ENCODE peak calls at places on chromosomes 7 and 10, in four cellular contexts. N is stomach; Z is naive thymus-derived CD8-positive, alpha-beta T cell; P is activated effector memory CD4-positive, alpha-beta T cell treated with anti-CD3 and anti-CD28 coated beads, Interleukin-2, amount 50 U/mL, for 16 hours. G is an unnamed sample.
A peak's percentile ranks its signal among the peaks of the same experiment; 100 is the strongest.

GRCh38 chr10:34866848-34867247 is 51.8 kb upstream of the PARD3 start:
- DNase-seq in N (no peak), Z (no peak), P (no peak), G (no peak)

GRCh38 chr10:5942471-5942870 is 34.9 kb downstream of the IL15RA start:
- DNase-seq in N (peak; percentile 39), Z (no peak), P (no peak), G (no peak)

GRCh38 chr7:22811746-22812280 is 10.8 kb downstream of the TOMM7 start:
- DNase-seq in N (no peak), Z (no peak), P (no peak), G (no peak)

GRCh38 chr10:98357208-98357836 is 57.7 kb downstream of the PYROXD2 start:
- DNase-seq in N (no peak), Z (no peak), P (no peak), G (no peak)

GRCh38 chr10:130707389-130707979 is 571.3 kb downstream of the GLRX3 start:
- DNase-seq in N (no peak), Z (no peak), P (no peak), G (no peak)

GRCh38 chr7:30237271-30237695 is 47.1 kb upstream of the ZNRF2 start:
- DNase-seq in N (no peak), Z (no peak), P (no peak), G (no peak)

GRCh38 chr10:74079914-74080590 is 70.6 kb downstream of the AP3M1 start:
- DNase-seq in N (no peak), Z (no peak), P (no peak), G (peak; percentile 17)

GRCh38 chr7:26440993-26441636 is 149.5 kb downstream of the SNX10 start:
- DNase-seq in N (no peak), Z (no peak), P (no peak), G (no peak)

GRCh38 chr10:17098012-17098411 is 31.6 kb downstream of the CUBN start:
- DNase-seq in N (no peak), Z (no peak), P (no peak), G (no peak)

GRCh38 chr7:79923953-79924352 is 210.7 kb upstream of the GNAI1 start:
- DNase-seq in N (no peak), Z (no peak), P (no peak), G (no peak)

GRCh38 chr7:137670521-137671064 is 176.2 kb downstream of the DGKI start:
- DNase-seq in N (no peak), Z (no peak), P (no peak), G (peak; percentile 68)

GRCh38 chr10:5344746-5345145 is 20.0 kb upstream of the UCN3 start:
- DNase-seq in N (no peak), Z (no peak), P (no peak), G (no peak)

GRCh38 chr7:108261560-108262255 is 131.5 kb upstream of the LAMB4 start:
- DNase-seq in N (no peak), Z (no peak), P (no peak), G (no peak)

GRCh38 chr7:34756025-34756437 is 98.0 kb downstream of the NPSR1 start:
- DNase-seq in N (no peak), Z (no peak), P (no peak), G (no peak)

GRCh38 chr7:146654048-146654447 is 537.4 kb downstream of the CNTNAP2 start:
- DNase-seq in N (no peak), Z (no peak), P (no peak), G (no peak)

GRCh38 chr7:76342222-76342621 is 16.6 kb downstream of the YWHAG start:
- DNase-seq in N (no peak), Z (no peak), P (no peak), G (no peak)

GRCh38 chr7:122674502-122674901 is 24.4 kb downstream of the RNF133 start:
- DNase-seq in N (peak; percentile 55), Z (no peak), P (no peak), G (peak; percentile 27)

GRCh38 chr7:155992538-155992937 is 180.3 kb upstream of the SHH start:
- DNase-seq in N (no peak), Z (peak; percentile 54), P (no peak), G (no peak)

GRCh38 chr10:53403688-53404087 is 631.1 kb upstream of the MBL2 start:
- DNase-seq in N (peak; percentile 82), Z (no peak), P (no peak), G (no peak)

GRCh38 chr7:16803881-16804673 is 722 bp downstream of the AGR2 start:
- DNase-seq in N (no peak), Z (no peak), P (no peak), G (no peak)

GRCh38 chr10:98924526-98924925 is 311.1 kb downstream of the HPSE2 start:
- DNase-seq in N (no peak), Z (no peak), P (no peak), G (no peak)

GRCh38 chr7:124351950-124352349 is 319.1 kb upstream of the TMEM229A start:
- DNase-seq in N (no peak), Z (no peak), P (no peak), G (no peak)

GRCh38 chr10:126216221-126216701 is 172.0 kb downstream of the ADAM12 start:
- DNase-seq in N (no peak), Z (no peak), P (no peak), G (peak; percentile 49)

GRCh38 chr7:7103343-7104313 is 78.7 kb upstream of the C1GALT1 start:
- DNase-seq in N (no peak), Z (peak; percentile 66), P (no peak), G (peak; percentile 70)

GRCh38 chr10:132059760-132060508 is 5.8 kb upstream of the JAKMIP3 start:
- DNase-seq in N (peak; percentile 10), Z (no peak), P (peak; percentile 31), G (no peak)

GRCh38 chr7:129169705-129170319 is 18.6 kb upstream of the SMO start:
- DNase-seq in N (no peak), Z (peak; percentile 19), P (no peak), G (no peak)

GRCh38 chr7:100483728-100484635 is at the start of gene NYAP1:
- DNase-seq in N (peak; percentile 53), Z (peak; percentile 62), P (peak; percentile 81), G (peak; percentile 34)

GRCh38 chr10:100886946-100887345 is 25.8 kb upstream of the SLF2 start:
- DNase-seq in N (no peak), Z (no peak), P (peak; percentile 21), G (no peak)